ENCODE peak calls at places on chromosomes 3 and 15, in ten cellular contexts. One of them, this sample, is unnamed.

GRCh38 chr3:184354121-184354728 is 7.2 kb downstream of the CLCN2 start:
- DNase-seq in activated CD8-positive, alpha-beta T cell treated with anti-CD3 and anti-CD28 coated beads for 36 hours: peak; percentile 82
- DNase-seq in fibroblast of the aortic adventitia: no peak
- DNase-seq in OCI-LY7: peak; percentile 66
- DNase-seq in Calu3: peak; percentile 71
- DNase-seq in fibroblast of mammary gland: no peak
- DNase-seq in dorsolateral prefrontal cortex: no peak
- DNase-seq in nephron progenitor cell: peak; percentile 82
- DNase-seq in progenitor cell of endocrine pancreas: peak; percentile 55
- DNase-seq in CD4-positive, alpha-beta T cell: peak; percentile 58
- DNase-seq in this sample: peak; percentile 83

GRCh38 chr15:46277994-46278885 is 643.4 kb downstream of the SQOR start:
- DNase-seq in Calu3: no peak
- DNase-seq in OCI-LY7: no peak
- DNase-seq in activated CD8-positive, alpha-beta T cell treated with anti-CD3 and anti-CD28 coated beads for 36 hours: no peak
- DNase-seq in nephron progenitor cell: no peak
- DNase-seq in progenitor cell of endocrine pancreas: no peak
- DNase-seq in CD4-positive, alpha-beta T cell: no peak
- DNase-seq in fibroblast of the aortic adventitia: no peak
- DNase-seq in dorsolateral prefrontal cortex: no peak
- DNase-seq in fibroblast of mammary gland: no peak
- DNase-seq in this sample: no peak

GRCh38 chr3:42336103-42336502 is 70.1 kb upstream of the CCK start:
- DNase-seq in fibroblast of the aortic adventitia: no peak
- DNase-seq in CD4-positive, alpha-beta T cell: no peak
- DNase-seq in activated CD8-positive, alpha-beta T cell treated with anti-CD3 and anti-CD28 coated beads for 36 hours: no peak
- DNase-seq in fibroblast of mammary gland: peak; percentile 66
- DNase-seq in Calu3: no peak
- DNase-seq in progenitor cell of endocrine pancreas: no peak
- DNase-seq in nephron progenitor cell: no peak
- DNase-seq in OCI-LY7: no peak
- DNase-seq in dorsolateral prefrontal cortex: no peak
- DNase-seq in this sample: no peak

GRCh38 chr3:37661615-37662306 is 199.9 kb upstream of the CTDSPL start:
- DNase-seq in Calu3: no peak
- DNase-seq in activated CD8-positive, alpha-beta T cell treated with anti-CD3 and anti-CD28 coated beads for 36 hours: no peak
- DNase-seq in OCI-LY7: no peak
- DNase-seq in fibroblast of mammary gland: no peak
- DNase-seq in progenitor cell of endocrine pancreas: no peak
- DNase-seq in nephron progenitor cell: no peak
- DNase-seq in fibroblast of the aortic adventitia: peak; percentile 7
- DNase-seq in dorsolateral prefrontal cortex: no peak
- DNase-seq in CD4-positive, alpha-beta T cell: no peak
- DNase-seq in this sample: no peak

GRCh38 chr15:44720460-44721185 is 9.3 kb downstream of the B2M start:
- DNase-seq in fibroblast of the aortic adventitia: no peak
- DNase-seq in fibroblast of mammary gland: no peak
- DNase-seq in nephron progenitor cell: no peak
- DNase-seq in progenitor cell of endocrine pancreas: no peak
- DNase-seq in Calu3: no peak
- DNase-seq in CD4-positive, alpha-beta T cell: no peak
- DNase-seq in activated CD8-positive, alpha-beta T cell treated with anti-CD3 and anti-CD28 coated beads for 36 hours: peak; percentile 47
- DNase-seq in OCI-LY7: no peak
- DNase-seq in dorsolateral prefrontal cortex: no peak
- DNase-seq in this sample: no peak

GRCh38 chr15:58590236-58590635 is 158.4 kb downstream of the LIPC start:
- DNase-seq in fibroblast of mammary gland: no peak
- DNase-seq in dorsolateral prefrontal cortex: no peak
- DNase-seq in fibroblast of the aortic adventitia: peak; percentile 23
- DNase-seq in CD4-positive, alpha-beta T cell: no peak
- DNase-seq in nephron progenitor cell: no peak
- DNase-seq in OCI-LY7: no peak
- DNase-seq in activated CD8-positive, alpha-beta T cell treated with anti-CD3 and anti-CD28 coated beads for 36 hours: no peak
- DNase-seq in progenitor cell of endocrine pancreas: no peak
- DNase-seq in Calu3: no peak
- DNase-seq in this sample: no peak

GRCh38 chr3:61858054-61858453 is 296.7 kb downstream of the PTPRG start:
- DNase-seq in CD4-positive, alpha-beta T cell: no peak
- DNase-seq in progenitor cell of endocrine pancreas: no peak
- DNase-seq in nephron progenitor cell: no peak
- DNase-seq in dorsolateral prefrontal cortex: no peak
- DNase-seq in fibroblast of mammary gland: peak; percentile 65
- DNase-seq in OCI-LY7: no peak
- DNase-seq in activated CD8-positive, alpha-beta T cell treated with anti-CD3 and anti-CD28 coated beads for 36 hours: no peak
- DNase-seq in Calu3: no peak
- DNase-seq in fibroblast of the aortic adventitia: peak; percentile 70
- DNase-seq in this sample: no peak

GRCh38 chr3:171407746-171408145 is 52.5 kb downstream of the TNIK start:
- DNase-seq in dorsolateral prefrontal cortex: no peak
- DNase-seq in fibroblast of the aortic adventitia: peak; percentile 73
- DNase-seq in activated CD8-positive, alpha-beta T cell treated with anti-CD3 and anti-CD28 coated beads for 36 hours: peak; percentile 21
- DNase-seq in nephron progenitor cell: no peak
- DNase-seq in fibroblast of mammary gland: peak; percentile 82
- DNase-seq in CD4-positive, alpha-beta T cell: no peak
- DNase-seq in OCI-LY7: no peak
- DNase-seq in progenitor cell of endocrine pancreas: no peak
- DNase-seq in Calu3: no peak
- DNase-seq in this sample: no peak

GRCh38 chr3:113753376-113753985 is 6.6 kb downstream of the ATP6V1A start:
- DNase-seq in nephron progenitor cell: no peak
- DNase-seq in OCI-LY7: no peak
- DNase-seq in fibroblast of the aortic adventitia: no peak
- DNase-seq in Calu3: no peak
- DNase-seq in fibroblast of mammary gland: no peak
- DNase-seq in activated CD8-positive, alpha-beta T cell treated with anti-CD3 and anti-CD28 coated beads for 36 hours: no peak
- DNase-seq in dorsolateral prefrontal cortex: no peak
- DNase-seq in progenitor cell of endocrine pancreas: no peak
- DNase-seq in CD4-positive, alpha-beta T cell: no peak
- DNase-seq in this sample: no peak

GRCh38 chr3:128609294-128609693 is 41.3 kb downstream of the RPN1 start:
- DNase-seq in nephron progenitor cell: no peak
- DNase-seq in activated CD8-positive, alpha-beta T cell treated with anti-CD3 and anti-CD28 coated beads for 36 hours: no peak
- DNase-seq in fibroblast of mammary gland: no peak
- DNase-seq in OCI-LY7: no peak
- DNase-seq in progenitor cell of endocrine pancreas: no peak
- DNase-seq in CD4-positive, alpha-beta T cell: no peak
- DNase-seq in fibroblast of the aortic adventitia: no peak
- DNase-seq in Calu3: no peak
- DNase-seq in dorsolateral prefrontal cortex: no peak
- DNase-seq in this sample: no peak

GRCh38 chr3:166829896-166830295 is 550.2 kb downstream of the ZBBX start:
- DNase-seq in fibroblast of the aortic adventitia: no peak
- DNase-seq in fibroblast of mammary gland: no peak
- DNase-seq in Calu3: peak; percentile 52
- DNase-seq in progenitor cell of endocrine pancreas: no peak
- DNase-seq in activated CD8-positive, alpha-beta T cell treated with anti-CD3 and anti-CD28 coated beads for 36 hours: no peak
- DNase-seq in dorsolateral prefrontal cortex: no peak
- DNase-seq in nephron progenitor cell: no peak
- DNase-seq in OCI-LY7: no peak
- DNase-seq in CD4-positive, alpha-beta T cell: no peak
- DNase-seq in this sample: no peak

GRCh38 chr15:73305331-73306211 is 63.2 kb downstream of the HCN4 start:
- DNase-seq in activated CD8-positive, alpha-beta T cell treated with anti-CD3 and anti-CD28 coated beads for 36 hours: peak; percentile 55
- DNase-seq in CD4-positive, alpha-beta T cell: no peak
- DNase-seq in fibroblast of mammary gland: peak; percentile 70
- DNase-seq in nephron progenitor cell: peak; percentile 56
- DNase-seq in progenitor cell of endocrine pancreas: no peak
- DNase-seq in Calu3: peak; percentile 64
- DNase-seq in dorsolateral prefrontal cortex: no peak
- DNase-seq in fibroblast of the aortic adventitia: peak; percentile 64
- DNase-seq in OCI-LY7: peak; percentile 45
- DNase-seq in this sample: peak; percentile 60

GRCh38 chr15:89566621-89567294 is 8.5 kb upstream of the TICRR start:
- DNase-seq in Calu3: no peak
- DNase-seq in activated CD8-positive, alpha-beta T cell treated with anti-CD3 and anti-CD28 coated beads for 36 hours: no peak
- DNase-seq in fibroblast of mammary gland: no peak
- DNase-seq in fibroblast of the aortic adventitia: no peak
- DNase-seq in progenitor cell of endocrine pancreas: no peak
- DNase-seq in CD4-positive, alpha-beta T cell: no peak
- DNase-seq in dorsolateral prefrontal cortex: no peak
- DNase-seq in OCI-LY7: no peak
- DNase-seq in nephron progenitor cell: no peak
- DNase-seq in this sample: no peak

DNA sequence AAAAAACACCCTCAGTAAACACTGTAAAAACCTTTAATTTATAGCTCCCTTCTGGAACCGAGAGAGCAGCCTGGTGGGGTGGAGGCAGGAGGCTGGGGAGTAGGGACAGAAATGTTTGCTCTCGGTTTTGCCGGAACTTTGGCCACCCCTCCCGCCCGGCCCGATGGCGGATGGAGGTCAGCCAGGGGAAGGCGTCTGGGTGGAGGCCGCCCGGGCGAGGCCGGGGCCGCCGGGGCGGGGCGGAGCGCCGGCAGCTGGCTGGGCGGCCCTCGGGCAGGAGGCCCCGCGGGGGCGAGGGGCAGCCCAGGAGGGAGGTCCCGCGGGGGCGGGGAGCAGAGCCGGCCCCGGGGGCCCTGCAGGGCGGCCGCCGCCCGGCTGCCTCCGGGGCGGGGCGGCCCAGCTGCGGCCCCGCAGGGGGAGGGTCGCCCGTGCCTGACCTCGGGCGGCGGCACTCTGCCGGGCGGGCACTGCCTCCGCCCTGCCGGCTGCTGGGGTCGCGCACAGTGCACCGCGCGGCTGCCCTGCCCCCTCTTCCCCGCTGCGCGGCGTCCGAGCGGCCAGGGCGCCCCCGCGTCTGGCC is 829 bp upstream of the SKIL start:
- DNase-seq in activated CD8-positive, alpha-beta T cell treated with anti-CD3 and anti-CD28 coated beads for 36 hours: peak; percentile 60
- DNase-seq in fibroblast of the aortic adventitia: peak; percentile 80
- DNase-seq in nephron progenitor cell: peak; percentile 86
- DNase-seq in OCI-LY7: peak; percentile 85
- DNase-seq in dorsolateral prefrontal cortex: peak; percentile 78
- DNase-seq in CD4-positive, alpha-beta T cell: peak; percentile 16
- DNase-seq in progenitor cell of endocrine pancreas: peak; percentile 78
- DNase-seq in Calu3: peak; percentile 96
- DNase-seq in fibroblast of mammary gland: peak; percentile 71
- DNase-seq in this sample: peak; percentile 91
- TF ChIP-seq CTCF in activated CD8-positive, alpha-beta T cell treated with anti-CD3 and anti-CD28 coated beads for 36 hours: no peak
- TF ChIP-seq CTCF in fibroblast of the aortic adventitia: no peak
- TF ChIP-seq CTCF in nephron progenitor cell: no peak
- TF ChIP-seq CTCF in OCI-LY7: no peak
- TF ChIP-seq CTCF in dorsolateral prefrontal cortex: no peak
- TF ChIP-seq CTCF in CD4-positive, alpha-beta T cell: no peak
- TF ChIP-seq CTCF in progenitor cell of endocrine pancreas: no peak
- TF ChIP-seq CTCF in Calu3: no peak
- TF ChIP-seq CTCF in fibroblast of mammary gland: no peak
- TF ChIP-seq CTCF in this sample: no peak

GRCh38 chr3:10392244-10392643 is 71.3 kb upstream of the SEC13 start:
- DNase-seq in dorsolateral prefrontal cortex: no peak
- DNase-seq in fibroblast of the aortic adventitia: no peak
- DNase-seq in fibroblast of mammary gland: no peak
- DNase-seq in nephron progenitor cell: no peak
- DNase-seq in progenitor cell of endocrine pancreas: no peak
- DNase-seq in Calu3: no peak
- DNase-seq in activated CD8-positive, alpha-beta T cell treated with anti-CD3 and anti-CD28 coated beads for 36 hours: no peak
- DNase-seq in CD4-positive, alpha-beta T cell: no peak
- DNase-seq in OCI-LY7: peak; percentile 42
- DNase-seq in this sample: no peak
- TF ChIP-seq CTCF in dorsolateral prefrontal cortex: no peak
- TF ChIP-seq CTCF in fibroblast of the aortic adventitia: no peak
- TF ChIP-seq CTCF in fibroblast of mammary gland: no peak
- TF ChIP-seq CTCF in nephron progenitor cell: no peak
- TF ChIP-seq CTCF in progenitor cell of endocrine pancreas: no peak
- TF ChIP-seq CTCF in Calu3: no peak
- TF ChIP-seq CTCF in activated CD8-positive, alpha-beta T cell treated with anti-CD3 and anti-CD28 coated beads for 36 hours: no peak
- TF ChIP-seq CTCF in CD4-positive, alpha-beta T cell: no peak
- TF ChIP-seq CTCF in OCI-LY7: peak; percentile 61
- TF ChIP-seq CTCF in this sample: no peak

GRCh38 chr3:168112894-168113293 is 17.2 kb upstream of the GOLIM4 start:
- DNase-seq in dorsolateral prefrontal cortex: no peak
- DNase-seq in activated CD8-positive, alpha-beta T cell treated with anti-CD3 and anti-CD28 coated beads for 36 hours: no peak
- DNase-seq in CD4-positive, alpha-beta T cell: no peak
- DNase-seq in fibroblast of the aortic adventitia: no peak
- DNase-seq in progenitor cell of endocrine pancreas: no peak
- DNase-seq in fibroblast of mammary gland: no peak
- DNase-seq in Calu3: no peak
- DNase-seq in OCI-LY7: no peak
- DNase-seq in nephron progenitor cell: no peak
- DNase-seq in this sample: no peak

GRCh38 chr3:168116279-168116678 is 20.6 kb upstream of the GOLIM4 start:
- DNase-seq in fibroblast of the aortic adventitia: peak; percentile 87
- DNase-seq in dorsolateral prefrontal cortex: no peak
- DNase-seq in nephron progenitor cell: no peak
- DNase-seq in progenitor cell of endocrine pancreas: no peak
- DNase-seq in fibroblast of mammary gland: peak; percentile 59
- DNase-seq in CD4-positive, alpha-beta T cell: no peak
- DNase-seq in activated CD8-positive, alpha-beta T cell treated with anti-CD3 and anti-CD28 coated beads for 36 hours: no peak
- DNase-seq in OCI-LY7: no peak
- DNase-seq in Calu3: no peak
- DNase-seq in this sample: no peak

GRCh38 chr3:168117059-168117458 is 21.3 kb upstream of the GOLIM4 start:
- DNase-seq in fibroblast of the aortic adventitia: no peak
- DNase-seq in OCI-LY7: no peak
- DNase-seq in fibroblast of mammary gland: no peak
- DNase-seq in activated CD8-positive, alpha-beta T cell treated with anti-CD3 and anti-CD28 coated beads for 36 hours: no peak
- DNase-seq in CD4-positive, alpha-beta T cell: no peak
- DNase-seq in Calu3: no peak
- DNase-seq in dorsolateral prefrontal cortex: no peak
- DNase-seq in nephron progenitor cell: no peak
- DNase-seq in progenitor cell of endocrine pancreas: no peak
- DNase-seq in this sample: no peak

GRCh38 chr3:168117853-168118313 is 22.2 kb upstream of the GOLIM4 start:
- DNase-seq in OCI-LY7: no peak
- DNase-seq in nephron progenitor cell: no peak
- DNase-seq in activated CD8-positive, alpha-beta T cell treated with anti-CD3 and anti-CD28 coated beads for 36 hours: no peak
- DNase-seq in Calu3: no peak
- DNase-seq in fibroblast of mammary gland: peak; percentile 40
- DNase-seq in dorsolateral prefrontal cortex: no peak
- DNase-seq in progenitor cell of endocrine pancreas: no peak
- DNase-seq in fibroblast of the aortic adventitia: no peak
- DNase-seq in CD4-positive, alpha-beta T cell: no peak
- DNase-seq in this sample: no peak

DNA sequence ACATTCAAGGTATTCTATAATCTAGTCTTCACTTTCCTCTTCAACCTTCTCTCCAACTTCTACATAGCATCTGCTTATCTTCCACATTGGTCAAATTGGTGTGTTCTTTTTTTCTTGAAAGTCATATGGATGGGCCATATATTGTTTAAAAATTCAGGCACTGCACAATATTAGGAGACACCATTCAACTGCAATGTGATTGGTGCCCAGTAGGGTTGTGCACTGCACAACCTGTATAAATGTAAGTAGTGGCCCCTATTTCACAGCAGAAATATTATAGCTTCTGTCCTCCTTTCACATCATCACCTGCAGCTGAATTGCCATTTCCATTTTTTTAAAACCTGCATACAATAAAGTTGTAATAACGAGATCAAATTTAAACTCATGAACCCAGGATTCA is 18.1 kb upstream of the GOLIM4 start:
- DNase-seq in activated CD8-positive, alpha-beta T cell treated with anti-CD3 and anti-CD28 coated beads for 36 hours: no peak
- DNase-seq in progenitor cell of endocrine pancreas: no peak
- DNase-seq in fibroblast of the aortic adventitia: no peak
- DNase-seq in nephron progenitor cell: no peak
- DNase-seq in fibroblast of mammary gland: no peak
- DNase-seq in dorsolateral prefrontal cortex: no peak
- DNase-seq in Calu3: no peak
- DNase-seq in CD4-positive, alpha-beta T cell: no peak
- DNase-seq in OCI-LY7: no peak
- DNase-seq in this sample: no peak
- TF ChIP-seq CTCF in activated CD8-positive, alpha-beta T cell treated with anti-CD3 and anti-CD28 coated beads for 36 hours: no peak
- TF ChIP-seq CTCF in progenitor cell of endocrine pancreas: no peak
- TF ChIP-seq CTCF in fibroblast of the aortic adventitia: no peak
- TF ChIP-seq CTCF in nephron progenitor cell: no peak
- TF ChIP-seq CTCF in fibroblast of mammary gland: peak; percentile 9
- TF ChIP-seq CTCF in dorsolateral prefrontal cortex: no peak
- TF ChIP-seq CTCF in Calu3: no peak
- TF ChIP-seq CTCF in CD4-positive, alpha-beta T cell: no peak
- TF ChIP-seq CTCF in OCI-LY7: no peak
- TF ChIP-seq CTCF in this sample: no peak

GRCh38 chr3:47421741-47422649 is 41.2 kb downstream of the PTPN23 start:
- DNase-seq in CD4-positive, alpha-beta T cell: no peak
- DNase-seq in progenitor cell of endocrine pancreas: no peak
- DNase-seq in fibroblast of the aortic adventitia: no peak
- DNase-seq in dorsolateral prefrontal cortex: no peak
- DNase-seq in nephron progenitor cell: no peak
- DNase-seq in activated CD8-positive, alpha-beta T cell treated with anti-CD3 and anti-CD28 coated beads for 36 hours: peak; percentile 43
- DNase-seq in Calu3: peak; percentile 49
- DNase-seq in fibroblast of mammary gland: peak; percentile 51
- DNase-seq in OCI-LY7: no peak
- DNase-seq in this sample: peak; percentile 35
- TF ChIP-seq CTCF in CD4-positive, alpha-beta T cell: no peak
- TF ChIP-seq CTCF in progenitor cell of endocrine pancreas: peak; percentile 17
- TF ChIP-seq CTCF in fibroblast of the aortic adventitia: no peak
- TF ChIP-seq CTCF in dorsolateral prefrontal cortex: no peak
- TF ChIP-seq CTCF in nephron progenitor cell: no peak
- TF ChIP-seq CTCF in activated CD8-positive, alpha-beta T cell treated with anti-CD3 and anti-CD28 coated beads for 36 hours: peak; percentile 38
- TF ChIP-seq CTCF in Calu3: no peak
- TF ChIP-seq CTCF in fibroblast of mammary gland: peak; percentile 28
- TF ChIP-seq CTCF in OCI-LY7: peak; percentile 35
- TF ChIP-seq CTCF in this sample: no peak